ENCODE peak calls at places on chromosomes 12 and 14, in ten cellular contexts. Q, X, N, Z, M, S, J, L, V and R are unnamed samples.

GRCh38 chr12:89073027-89073398 is 279.3 kb downstream of the DUSP6 start:
- DNase-seq in M (peak; percentile 27), Q (no peak), V (no peak), X (no peak), J (no peak), L (no peak), N (no peak), S (no peak), Z (no peak), R (no peak)

GRCh38 chr14:22977684-22978486 is 4.5 kb downstream of the AJUBA start:
- DNase-seq in L (peak; percentile 38), M (peak; percentile 89), N (peak; percentile 75), S (peak; percentile 75), X (no peak), Z (no peak), J (no peak), Q (peak; percentile 66), V (no peak), R (no peak)

GRCh38 chr12:49346659-49347306 is at the start of gene DNAJC22:
- DNase-seq in L (no peak), X (no peak), J (no peak), Z (peak; percentile 7), V (peak; percentile 50), N (peak; percentile 68), S (no peak), Q (peak; percentile 16), M (peak; percentile 42), R (no peak)

GRCh38 chr12:116130431-116130830 is 147.1 kb downstream of the MED13L start:
- DNase-seq in X (no peak), S (no peak), Z (no peak), L (no peak), V (no peak), M (peak; percentile 12), J (no peak), N (no peak), Q (no peak), R (no peak)

GRCh38 chr12:60263146-60263545 is 667.3 kb downstream of the SLC16A7 start:
- DNase-seq in X (no peak), S (no peak), L (no peak), N (no peak), M (no peak), Q (no peak), J (no peak), Z (no peak), V (no peak), R (no peak)

GRCh38 chr12:68111995-68112394 is 47.5 kb downstream of the IFNG start:
- DNase-seq in L (no peak), X (no peak), M (no peak), Z (no peak), V (no peak), J (no peak), N (no peak), S (no peak), Q (no peak), R (no peak)

GRCh38 chr14:92004062-92004461 is 35.8 kb downstream of the TRIP11 start:
- DNase-seq in S (no peak), L (peak; percentile 8), M (no peak), Z (no peak), Q (no peak), X (no peak), V (no peak), N (no peak), J (no peak), R (no peak)

GRCh38 chr14:101878222-101879211 is 85.9 kb upstream of the DYNC1H1 start:
- DNase-seq in N (no peak), Z (no peak), Q (no peak), V (no peak), M (no peak), L (no peak), X (no peak), S (no peak), J (no peak), R (no peak)

GRCh38 chr12:27434673-27435565 is 11.6 kb upstream of the SMCO2 start:
- DNase-seq in Z (no peak), L (no peak), V (peak; percentile 15), Q (no peak), J (no peak), S (no peak), M (peak; percentile 25), X (no peak), N (peak; percentile 48), R (no peak)

GRCh38 chr14:21503376-21503775 is 7.8 kb downstream of the METTL3 start:
- DNase-seq in X (no peak), M (no peak), J (no peak), N (no peak), Q (no peak), S (no peak), V (no peak), L (no peak), Z (no peak), R (no peak)

GRCh38 chr12:64621257-64621942 is 11.1 kb downstream of the RASSF3 start:
- DNase-seq in N (no peak), V (no peak), X (no peak), S (no peak), Z (no peak), M (peak; percentile 34), Q (no peak), L (peak; percentile 25), J (no peak), R (peak; percentile 85)

GRCh38 chr12:102910792-102911191 is 6.3 kb downstream of the PAH start:
- DNase-seq in N (no peak), M (no peak), J (no peak), Z (no peak), X (no peak), V (no peak), Q (no peak), L (no peak), S (no peak), R (no peak)

GRCh38 chr12:84542289-84542688 is 370.3 kb downstream of the SLC6A15 start:
- DNase-seq in M (no peak), Z (no peak), S (no peak), J (no peak), V (no peak), Q (no peak), X (no peak), N (no peak), L (no peak), R (no peak)

GRCh38 chr12:47905313-47905730 is 528 bp upstream of the VDR start:
- DNase-seq in S (peak; percentile 84), Q (peak; percentile 74), M (no peak), X (no peak), J (peak; percentile 89), V (no peak), L (peak; percentile 82), Z (no peak), N (peak; percentile 80), R (peak; percentile 70)

GRCh38 chr12:124685689-124685993 is 118.2 kb upstream of the NCOR2 start:
- DNase-seq in N (no peak), M (peak; percentile 22), L (peak; percentile 39), Z (no peak), Q (no peak), J (no peak), X (no peak), V (no peak), S (no peak), R (no peak)

GRCh38 chr12:49922349-49923034 is 18.8 kb upstream of the FAIM2 start:
- DNase-seq in Q (no peak), V (no peak), Z (no peak), S (peak; percentile 37), M (no peak), L (no peak), X (no peak), J (no peak), N (peak; percentile 92), R (no peak)

GRCh38 chr12:53223391-53224267 is 8.4 kb downstream of the RARG start:
- DNase-seq in Q (no peak), S (no peak), X (no peak), J (no peak), Z (no peak), V (peak; percentile 40), M (peak; percentile 79), N (peak; percentile 84), L (peak; percentile 56), R (no peak)

GRCh38 chr14:24338843-24339242 is 948 bp downstream of the RIPK3 start:
- DNase-seq in S (no peak), V (no peak), L (no peak), J (peak; percentile 52), N (no peak), Q (no peak), M (no peak), Z (no peak), X (no peak), R (no peak)
- H3K9me3 ChIP-seq in S (no peaks in the 10 kb centered on the region), V (no peaks in the 10 kb centered on the region), L (no peaks in the 10 kb centered on the region), J (no peaks in the 10 kb centered on the region), N (no peaks in the 10 kb centered on the region), Q (no peaks in the 10 kb centered on the region), M (no peaks in the 10 kb centered on the region), Z (no peaks in the 10 kb centered on the region), X (no peaks in the 10 kb centered on the region), R (no peaks in the 10 kb centered on the region)

GRCh38 chr14:25477699-25478098 is 427.8 kb upstream of the STXBP6 start:
- DNase-seq in J (no peak), M (no peak), Z (no peak), Q (no peak), L (no peak), X (no peak), S (no peak), N (no peak), V (no peak), R (no peak)
- H3K9me3 ChIP-seq in J (no peaks in the 10 kb centered on the region), M (no peaks in the 10 kb centered on the region), Z (no peaks in the 10 kb centered on the region), Q (no peaks in the 10 kb centered on the region), L (peaks cover 39% of the 10 kb centered on the region), X (no peaks in the 10 kb centered on the region), S (no peaks in the 10 kb centered on the region), N (no peaks in the 10 kb centered on the region), V (no peaks in the 10 kb centered on the region), R (no peaks in the 10 kb centered on the region)

DNA sequence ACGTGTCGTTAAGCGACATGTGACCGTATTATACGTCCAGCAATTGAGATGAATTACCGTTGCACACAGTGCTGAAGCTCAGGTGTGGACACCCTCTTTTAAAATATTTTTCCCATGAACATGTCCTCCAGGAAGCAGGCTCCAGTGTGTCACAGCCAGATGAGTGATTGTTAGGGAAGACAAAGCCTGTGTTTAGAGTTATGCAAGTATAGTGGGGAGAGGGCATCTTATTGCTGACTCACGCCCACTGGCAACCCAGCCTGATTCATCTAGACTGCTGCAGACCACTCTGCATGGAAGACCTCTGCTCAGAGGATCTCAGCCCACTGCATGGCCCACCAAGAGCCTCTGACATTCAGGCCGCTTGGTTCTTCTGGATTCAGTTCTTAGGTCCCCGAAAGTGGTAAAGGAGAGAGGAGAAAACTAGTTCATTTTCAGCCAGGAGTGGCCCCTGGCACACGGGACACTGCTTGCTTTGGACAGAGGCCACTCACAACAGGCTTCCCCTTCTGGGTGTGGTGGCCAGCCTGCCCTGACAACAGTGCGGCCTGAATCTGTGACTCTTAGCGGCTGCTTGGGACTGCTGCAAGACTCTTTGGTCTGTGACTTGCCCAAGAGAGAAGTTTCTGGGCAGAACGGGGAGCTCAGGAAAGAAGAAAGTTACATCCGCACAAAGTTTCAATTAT is 266.3 kb downstream of the ZFP36L1 start:
- DNase-seq in Z (no peak), Q (peak; percentile 37), N (peak; percentile 83), L (no peak), X (no peak), V (no peak), J (no peak), M (no peak), S (no peak), R (peak; percentile 52)
- H3K9me3 ChIP-seq in Z (no peaks in the 10 kb centered on the region), Q (peaks cover 10% of the 10 kb centered on the region), N (no peaks in the 10 kb centered on the region), L (peaks cover 7% of the 10 kb centered on the region), X (peaks cover 18% of the 10 kb centered on the region), V (peaks cover 4% of the 10 kb centered on the region), J (peaks cover 19% of the 10 kb centered on the region), M (no peaks in the 10 kb centered on the region), S (no peaks in the 10 kb centered on the region), R (peaks cover 24% of the 10 kb centered on the region)

GRCh38 chr12:37545759-37546158 is 770.8 kb upstream of the ALG10B start:
- DNase-seq in V (no peak), N (no peak), Q (no peak), M (no peak), J (no peak), X (no peak), L (no peak), S (no peak), Z (no peak), R (no peak)
- H3K9me3 ChIP-seq in V (no peaks in the 10 kb centered on the region), N (no peaks in the 10 kb centered on the region), Q (peaks cover 26% of the 10 kb centered on the region), M (no peaks in the 10 kb centered on the region), J (peaks cover 73% of the 10 kb centered on the region), X (no peaks in the 10 kb centered on the region), L (peaks cover 39% of the 10 kb centered on the region), S (no peaks in the 10 kb centered on the region), Z (no peaks in the 10 kb centered on the region), R (no peaks in the 10 kb centered on the region)